ENCODE peak calls at places on chromosomes 13 and 19, in five cellular contexts. B is heart right ventricle, G is cardiac fibroblast, S is thoracic aorta, Z is esophagus muscularis mucosa. A is an unnamed sample.
A peak's percentile ranks its signal among the peaks of the same experiment; 100 is the strongest.

GRCh38 chr13:48842316-48842715 is 133.4 kb upstream of the FNDC3A start:
- DNase-seq in B (no peak), G (no peak), S (no peak), Z (peak; percentile 47), A (no peak)

GRCh38 chr13:58056411-58056810 is 424.9 kb downstream of the PCDH17 start:
- DNase-seq in B (no peak), G (no peak), S (no peak), Z (no peak), A (no peak)

GRCh38 chr13:67841071-67841470 is 610.9 kb upstream of the PCDH9 start:
- DNase-seq in B (no peak), G (no peak), S (no peak), Z (no peak), A (no peak)

GRCh38 chr19:2315121-2315817 is 7.3 kb upstream of the LINGO3 start:
- DNase-seq in B (no peak), G (no peak), S (no peak), Z (no peak), A (no peak)

GRCh38 chr13:46492946-46493345 is 60.0 kb upstream of the LRCH1 start:
- DNase-seq in B (peak; percentile 29), G (peak; percentile 74), S (no peak), Z (no peak), A (no peak)

GRCh38 chr13:84273163-84273562 is 390.9 kb upstream of the SLITRK1 start:
- DNase-seq in B (no peak), G (no peak), S (no peak), Z (no peak), A (no peak)

GRCh38 chr13:87669379-87669978 is 1.7 kb upstream of the SLITRK5 start:
- DNase-seq in B (no peak), G (peak; percentile 20), S (no peak), Z (no peak), A (no peak)

GRCh38 chr13:39496487-39496998 is 106.5 kb downstream of the LHFPL6 start:
- DNase-seq in B (no peak), G (no peak), S (no peak), Z (peak; percentile 34), A (no peak)

GRCh38 chr19:959935-960502 is 24.1 kb upstream of the WDR18 start:
- DNase-seq in B (no peak), G (no peak), S (no peak), Z (no peak), A (no peak)

GRCh38 chr19:13859361-13859880 is 17.5 kb upstream of the NANOS3 start:
- DNase-seq in B (no peak), G (peak; percentile 57), S (no peak), Z (peak; percentile 75), A (no peak)
- TF ChIP-seq CTCF in B (no peak), G (no peak), S (no peak), Z (no peak), A (no peak)

GRCh38 chr19:11587973-11588631 is 9.2 kb upstream of the ZNF627 start:
- DNase-seq in B (no peak), G (no peak), S (no peak), Z (no peak), A (no peak)
- TF ChIP-seq CTCF in B (peak; percentile 6), G (no peak), S (no peak), Z (no peak), A (peak; percentile 50)

GRCh38 chr13:109136873-109137272 is 507.5 kb downstream of the MYO16 start:
- DNase-seq in B (no peak), G (no peak), S (no peak), Z (no peak), A (no peak)

GRCh38 chr13:109131698-109132257 is 502.4 kb downstream of the MYO16 start:
- DNase-seq in B (no peak), G (peak; percentile 40), S (no peak), Z (no peak), A (no peak)

GRCh38 chr13:109139346-109139745 is 509.9 kb downstream of the MYO16 start:
- DNase-seq in B (no peak), G (no peak), S (no peak), Z (no peak), A (no peak)

GRCh38 chr13:109130093-109130835 is 500.9 kb downstream of the MYO16 start:
- DNase-seq in B (no peak), G (no peak), S (no peak), Z (no peak), A (no peak)

GRCh38 chr13:109135018-109135417 is 505.6 kb downstream of the MYO16 start:
- DNase-seq in B (no peak), G (no peak), S (no peak), Z (no peak), A (no peak)
- TF ChIP-seq CTCF in B (no peak), G (no peak), S (no peak), Z (no peak), A (no peak)

GRCh38 chr19:47813304-47813994 is 8.3 kb upstream of the CRX start:
- DNase-seq in B (peak; percentile 65), G (peak; percentile 59), S (no peak), Z (no peak), A (peak; percentile 58)
- TF ChIP-seq CTCF in B (peak; percentile 31), G (peak; percentile 64), S (peak; percentile 47), Z (peak; percentile 69), A (peak; percentile 66)

DNA sequence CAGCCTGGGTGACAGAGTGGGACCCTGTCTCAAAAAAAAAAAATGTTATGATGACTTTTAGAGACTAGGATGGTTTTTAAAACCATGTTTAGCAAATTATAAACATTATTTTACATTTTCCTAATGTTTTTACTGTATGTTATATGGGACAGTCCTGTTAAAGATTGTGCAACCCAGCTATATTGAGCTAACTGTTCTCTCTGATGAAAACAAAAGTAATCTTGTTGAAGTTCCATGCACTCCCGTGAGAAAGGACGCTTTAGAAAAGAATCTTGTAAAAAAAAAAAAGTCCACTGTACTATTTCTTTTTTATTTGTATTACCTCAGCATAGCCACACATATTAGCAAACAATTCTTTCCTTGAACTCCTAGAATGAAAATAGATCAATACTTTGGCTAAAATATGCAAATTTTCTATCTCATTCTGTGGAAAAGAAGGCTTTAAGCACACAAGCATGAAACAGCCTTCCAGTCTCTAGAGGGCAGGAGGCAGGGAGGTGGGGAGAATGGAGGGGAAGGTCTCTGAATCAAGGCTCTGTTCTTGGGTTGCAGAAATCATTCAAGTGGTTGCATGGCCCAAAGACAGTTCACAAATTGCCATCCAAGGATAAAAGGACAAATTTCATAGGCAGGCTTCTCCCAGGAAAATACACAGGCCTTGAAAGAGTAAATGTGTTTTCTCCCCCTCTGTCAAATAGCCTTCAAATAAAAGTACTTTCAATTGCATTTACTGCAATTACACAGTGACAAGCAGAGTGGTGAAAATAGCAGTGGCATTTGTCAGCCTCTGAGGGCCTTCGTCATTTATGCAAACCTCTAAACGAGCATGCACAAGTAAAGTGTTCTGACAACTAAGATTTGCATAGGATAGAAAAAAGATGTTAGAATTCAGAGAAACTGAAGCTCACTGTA is 451.0 kb downstream of the DCT start:
- DNase-seq in B (no peak), G (no peak), S (no peak), Z (no peak), A (no peak)
- TF ChIP-seq CTCF in B (no peak), G (no peak), S (no peak), Z (no peak), A (no peak)

DNA sequence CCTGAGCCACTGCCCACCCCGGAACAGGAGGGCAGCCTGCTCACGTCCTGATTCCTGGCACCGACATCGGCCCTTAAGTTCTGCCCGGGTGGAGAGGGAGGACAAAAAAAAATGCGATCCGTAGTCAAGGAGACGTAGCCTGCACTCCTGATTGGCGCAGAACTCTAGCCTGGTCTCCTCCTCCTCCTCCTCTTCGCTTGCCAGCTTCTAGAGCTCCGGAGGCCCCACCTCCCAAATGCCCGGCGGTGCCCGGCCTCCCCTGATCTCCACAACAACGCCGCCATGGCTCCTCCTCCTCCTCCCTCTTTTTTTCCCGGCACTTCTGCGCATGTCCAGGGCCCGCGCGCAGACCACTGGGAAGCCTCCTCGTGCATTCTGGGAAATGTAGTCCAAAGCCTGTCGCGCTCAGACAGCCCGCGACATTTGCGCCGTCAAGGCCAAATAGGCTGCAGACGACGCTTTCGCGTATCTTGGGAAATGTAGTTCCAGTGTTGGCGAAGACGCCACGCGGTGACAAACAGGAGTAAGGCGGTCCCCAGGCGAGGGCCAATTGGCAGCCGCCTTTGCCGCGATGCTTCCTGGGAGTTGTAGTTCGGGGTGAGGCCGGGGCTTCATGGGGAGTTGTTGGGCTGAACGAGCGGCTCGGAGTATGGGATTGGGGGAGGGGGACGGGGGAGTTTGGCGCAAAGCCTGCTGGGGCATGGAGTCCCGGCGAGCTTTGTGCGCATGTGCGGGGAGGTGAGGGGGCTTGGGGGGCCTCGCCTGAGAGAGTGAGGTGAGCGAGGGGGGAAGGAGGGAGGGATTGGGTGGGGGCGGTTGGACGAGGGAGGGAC is at the start of gene ZNF444:
- DNase-seq in B (peak; percentile 99), G (peak; percentile 100), S (peak; percentile 97), Z (peak; percentile 99), A (peak; percentile 98)
- TF ChIP-seq CTCF in B (no peak), G (no peak), S (no peak), Z (no peak), A (no peak)

DNA sequence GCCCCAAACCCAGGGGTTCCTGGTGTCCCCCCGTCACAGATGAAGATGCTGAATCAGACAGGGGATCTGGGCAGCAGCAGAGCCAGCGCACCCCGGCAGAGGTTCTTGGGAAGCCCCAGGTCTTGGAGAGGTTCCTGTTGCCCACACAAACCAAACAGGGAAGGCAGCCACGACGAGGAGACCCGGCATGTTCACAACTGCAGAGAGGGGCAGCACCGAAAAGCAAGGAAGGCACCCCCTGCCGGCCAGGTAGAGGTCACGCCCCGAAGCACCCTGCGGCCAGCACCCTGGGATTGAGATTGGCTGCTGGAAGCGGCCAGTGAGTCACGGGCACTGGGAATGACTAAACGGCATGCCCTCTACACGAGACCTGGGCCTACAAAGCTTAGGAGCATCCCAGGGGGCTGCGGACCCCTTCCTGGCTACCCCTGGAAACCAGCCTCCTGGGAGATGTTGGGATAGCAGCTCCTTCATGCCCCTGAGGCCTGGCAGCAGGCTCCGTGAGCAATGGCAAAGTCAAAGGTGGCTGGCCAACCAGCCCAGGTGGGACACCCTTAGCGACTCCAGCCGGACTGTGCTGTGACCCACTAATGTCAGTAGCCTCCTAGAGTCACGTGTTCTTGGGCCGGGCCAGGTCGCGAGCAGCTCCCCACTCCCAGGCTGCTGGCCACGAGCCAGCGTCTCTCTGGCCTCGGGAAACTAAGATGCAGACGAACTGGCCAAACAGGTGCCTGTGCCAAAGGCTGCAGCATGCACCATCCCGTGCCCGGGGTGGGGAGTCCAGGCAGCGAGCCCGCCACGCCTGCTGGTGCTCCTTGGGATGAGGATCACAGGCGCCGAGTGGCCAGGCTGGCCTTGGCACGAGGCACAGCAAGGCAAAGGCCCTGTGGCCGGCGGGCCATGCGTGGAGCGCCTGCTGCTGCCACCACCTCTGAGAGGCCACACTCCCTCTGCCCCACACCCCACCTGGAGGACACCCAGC is 43.2 kb downstream of the MLLT1 start:
- DNase-seq in B (no peak), G (no peak), S (no peak), Z (no peak), A (no peak)
- TF ChIP-seq CTCF in B (no peak), G (no peak), S (no peak), Z (no peak), A (no peak)

GRCh38 chr13:103883698-103884097 is 817.5 kb upstream of the SLC10A2 start:
- DNase-seq in B (no peak), G (peak; percentile 4), S (no peak), Z (no peak), A (no peak)

GRCh38 chr13:103884139-103884723 is 818.0 kb upstream of the SLC10A2 start:
- DNase-seq in B (no peak), G (no peak), S (no peak), Z (no peak), A (no peak)

GRCh38 chr13:103878891-103879605 is 812.8 kb upstream of the SLC10A2 start:
- DNase-seq in B (no peak), G (peak; percentile 15), S (no peak), Z (no peak), A (no peak)

GRCh38 chr13:103883152-103883551 is 816.9 kb upstream of the SLC10A2 start:
- DNase-seq in B (peak; percentile 70), G (peak; percentile 92), S (peak; percentile 31), Z (no peak), A (no peak)
- TF ChIP-seq CTCF in B (peak; percentile 12), G (peak; percentile 68), S (peak; percentile 9), Z (peak; percentile 35), A (no peak)

A was measured in CD14-positive monocyte.